ENCODE peak calls at places on chromosome 9, in eight cellular contexts. J is fibroblast of mammary gland, H is HL-60, K is body of pancreas, R is neural crest cell, A is WERI-Rb-1, O is foreskin keratinocyte, U is MM.1S. G is an unnamed sample.

GRCh38 chr9:113828211-113828610 is 47.9 kb upstream of the ZNF618 start:
- DNase-seq in J (no peak), H (no peak), K (no peak), R (no peak), A (no peak), O (no peak), U (no peak), G (no peak)

GRCh38 chr9:79080536-79080935 is 491.2 kb upstream of the TLE4 start:
- DNase-seq in J (no peak), H (no peak), K (no peak), R (no peak), A (no peak), O (peak; percentile 2), U (no peak), G (no peak)

GRCh38 chr9:108088916-108089315 is 599.3 kb upstream of the KLF4 start:
- DNase-seq in J (no peak), H (no peak), K (no peak), R (no peak), A (no peak), O (no peak), U (no peak), G (no peak)

GRCh38 chr9:95316794-95317118 is 753 bp downstream of the FANCC start:
- DNase-seq in J (peak; percentile 64), H (no peak), K (peak; percentile 63), R (peak; percentile 75), A (peak; percentile 96), O (peak; percentile 58), U (peak; percentile 59), G (peak; percentile 92)

GRCh38 chr9:135081264-135081660 is 6.2 kb upstream of the OLFM1 start:
- DNase-seq in J (no peak), H (no peak), K (peak; percentile 5), R (no peak), A (no peak), O (no peak), U (no peak), G (peak; percentile 80)

GRCh38 chr9:684055-684949 is 157.2 kb upstream of the DMRT1 start:
- DNase-seq in J (peak; percentile 74), H (no peak), K (no peak), R (no peak), A (peak; percentile 72), O (peak; percentile 84), U (no peak), G (peak; percentile 80)

GRCh38 chr9:86700601-86701000 is 246.7 kb downstream of the GAS1 start:
- DNase-seq in J (peak; percentile 50), H (no peak), K (peak; percentile 73), R (no peak), A (no peak), O (peak; percentile 26), U (no peak), G (no peak)

GRCh38 chr9:112049834-112050516 is 125.1 kb downstream of the SUSD1 start:
- DNase-seq in J (peak; percentile 65), H (no peak), K (no peak), R (no peak), A (no peak), O (no peak), U (no peak), G (peak; percentile 73)

GRCh38 chr9:36728651-36729520 is 156.2 kb downstream of the MELK start:
- DNase-seq in J (peak; percentile 65), H (peak; percentile 35), K (peak; percentile 48), R (peak; percentile 94), A (peak; percentile 88), O (peak; percentile 51), U (peak; percentile 59), G (peak; percentile 90)

GRCh38 chr9:6109986-6110385 is 94.6 kb upstream of the RANBP6 start:
- DNase-seq in J (peak; percentile 18), H (no peak), K (no peak), R (no peak), A (no peak), O (no peak), U (no peak), G (no peak)

GRCh38 chr9:108467653-108468324 is 388.0 kb downstream of the ACTL7B start:
- DNase-seq in J (peak; percentile 60), H (no peak), K (no peak), R (no peak), A (no peak), O (no peak), U (no peak), G (no peak)

GRCh38 chr9:115691097-115691496 is 462.5 kb upstream of the PAPPA start:
- DNase-seq in J (peak; percentile 100), H (no peak), K (no peak), R (no peak), A (no peak), O (peak; percentile 99), U (no peak), G (no peak)

GRCh38 chr9:88537743-88538055 is 2.7 kb downstream of the NXNL2 start:
- DNase-seq in J (peak; percentile 85), H (peak; percentile 81), K (peak; percentile 47), R (peak; percentile 18), A (no peak), O (peak; percentile 38), U (peak; percentile 18), G (peak; percentile 96)

GRCh38 chr9:38048319-38048969 is 20.6 kb downstream of the SHB start:
- DNase-seq in J (peak; percentile 61), H (no peak), K (no peak), R (no peak), A (no peak), O (no peak), U (no peak), G (no peak)

GRCh38 chr9:35688558-35689350 is 971 bp downstream of the TPM2 start:
- DNase-seq in J (peak; percentile 95), H (no peak), K (no peak), R (no peak), A (no peak), O (peak; percentile 75), U (no peak), G (peak; percentile 94)

GRCh38 chr9:108225371-108225905 is 630.3 kb downstream of the ACTL7B start:
- DNase-seq in J (no peak), H (no peak), K (no peak), R (no peak), A (no peak), O (no peak), U (no peak), G (no peak)

GRCh38 chr9:127336708-127337352 is 60.1 kb upstream of the SLC2A8 start:
- DNase-seq in J (peak; percentile 98), H (no peak), K (peak; percentile 82), R (no peak), A (no peak), O (peak; percentile 88), U (no peak), G (peak; percentile 93)

GRCh38 chr9:138037140-138037539 is 159.6 kb downstream of the CACNA1B start:
- DNase-seq in J (no peak), H (no peak), K (no peak), R (no peak), A (peak; percentile 3), O (no peak), U (no peak), G (no peak)

GRCh38 chr9:100397867-100398266 is 29.1 kb upstream of the MSANTD3 start:
- DNase-seq in J (no peak), H (no peak), K (no peak), R (no peak), A (no peak), O (no peak), U (no peak), G (no peak)

GRCh38 chr9:28868224-28868623 is 1294.9 kb upstream of the C9orf72 start:
- DNase-seq in J (no peak), H (no peak), K (no peak), R (no peak), A (no peak), O (no peak), U (no peak), G (no peak)

DNA sequence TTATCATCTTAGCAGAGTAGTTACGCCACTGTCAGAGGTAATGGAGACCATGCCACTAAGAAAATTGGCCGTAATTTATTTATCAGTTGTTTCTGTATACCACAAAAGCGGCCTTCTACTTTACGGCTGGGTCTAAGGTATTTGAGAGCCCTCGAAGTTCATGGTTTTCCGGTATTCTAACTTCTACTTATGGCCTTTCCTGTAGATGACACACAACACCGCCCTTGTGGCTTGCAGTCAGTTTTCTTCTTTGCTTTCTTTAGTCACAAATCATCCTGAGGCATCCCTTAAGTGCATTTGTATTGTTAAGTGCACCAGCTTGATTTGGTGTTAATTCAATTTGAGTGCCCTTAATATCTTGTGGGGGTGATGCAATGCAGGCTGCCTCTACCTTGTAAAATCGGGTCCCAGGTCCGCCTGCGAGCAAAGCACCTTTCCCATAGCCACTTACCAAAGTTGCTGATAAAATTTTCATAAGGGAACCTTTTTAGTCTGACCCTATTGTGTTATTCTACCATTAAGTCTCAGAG is 511.9 kb downstream of the CCDC171 start:
- DNase-seq in J (no peak), H (no peak), K (no peak), R (no peak), A (no peak), O (no peak), U (no peak), G (no peak)
- TF ChIP-seq CTCF in J (no peak), H (no peak), K (no peak), R (no peak), A (no peak), O (no peak), U (no peak), G (no peak)

GRCh38 chr9:13228431-13228830 is 51.1 kb downstream of the MPDZ start:
- DNase-seq in J (peak; percentile 6), H (no peak), K (no peak), R (no peak), A (no peak), O (no peak), U (no peak), G (no peak)
- TF ChIP-seq CTCF in J (no peak), H (no peak), K (no peak), R (no peak), A (no peak), O (no peak), U (no peak), G (no peak)

DNA sequence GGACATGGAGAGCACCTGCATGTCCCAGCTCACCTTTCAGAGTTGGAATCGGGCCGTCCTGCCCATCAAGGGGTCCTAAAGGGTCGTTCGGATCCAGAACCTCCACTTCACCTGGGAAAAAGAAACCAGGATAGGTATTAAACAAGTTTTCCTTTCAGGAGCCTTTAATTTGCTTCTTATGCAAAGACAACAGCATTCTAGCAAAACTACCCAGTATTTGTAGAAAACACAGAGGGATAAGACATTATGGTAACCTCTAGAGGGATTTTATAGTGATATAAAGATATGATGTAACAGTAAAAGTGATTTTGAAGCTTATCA is 174.4 kb downstream of the ROR2 start:
- DNase-seq in J (no peak), H (no peak), K (no peak), R (no peak), A (no peak), O (no peak), U (no peak), G (no peak)
- TF ChIP-seq CTCF in J (no peak), H (no peak), K (peak; percentile 5), R (peak; percentile 5), A (no peak), O (no peak), U (no peak), G (no peak)

DNA sequence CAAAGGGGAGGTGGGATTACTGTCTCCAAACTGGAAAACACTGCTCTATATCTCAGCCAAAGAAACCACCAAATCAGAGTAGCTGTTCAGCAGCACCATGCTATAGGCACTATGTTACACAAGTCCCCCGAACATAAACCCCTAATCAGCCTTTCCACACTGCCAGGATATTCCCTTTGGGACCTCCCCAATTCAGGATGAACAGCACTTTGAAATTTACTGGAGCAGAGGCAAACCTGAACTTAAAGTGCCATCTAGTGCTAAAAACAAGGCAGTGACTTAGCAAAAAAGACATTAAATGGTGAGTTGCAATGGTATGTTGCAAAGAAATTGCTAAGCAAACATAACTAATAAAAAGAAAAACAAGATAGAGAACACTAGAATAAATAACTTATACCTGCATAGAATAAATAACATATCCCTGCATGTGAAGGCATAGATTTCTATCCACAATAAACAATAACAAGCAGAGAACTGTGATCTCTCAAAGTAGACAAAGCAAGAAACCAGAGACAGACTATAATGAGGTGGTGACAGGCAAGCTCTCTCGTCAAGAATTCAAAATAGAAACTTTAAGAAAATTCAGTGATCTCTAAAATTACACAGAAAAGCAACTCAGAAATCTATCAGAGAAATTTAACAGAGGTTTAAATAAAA is 584.4 kb upstream of the ACO1 start:
- DNase-seq in J (peak; percentile 2), H (no peak), K (no peak), R (no peak), A (peak; percentile 37), O (peak; percentile 50), U (peak; percentile 41), G (no peak)
- TF ChIP-seq CTCF in J (peak; percentile 21), H (no peak), K (no peak), R (peak; percentile 81), A (peak; percentile 57), O (peak; percentile 88), U (peak; percentile 63), G (peak; percentile 43)